ENCODE peak calls at places on chromosomes 12 and 14, in ten cellular contexts. E is neural progenitor cell, T is HEK293T, J is suprapubic skin, N is renal cortical epithelial cell, V is KBM-7, G is progenitor cell of endocrine pancreas, P is GM06990, U is endothelial cell of umbilical vein, B is NCI-H2081. I is an unnamed sample.

GRCh38 chr14:36773136-36773540 is 111.5 kb downstream of the PAX9 start:
- DNase-seq in G (no peak), J (no peak), T (peak; percentile 50), P (no peak), N (peak; percentile 47), E (no peak), V (no peak), B (no peak), U (no peak), I (peak; percentile 15)

GRCh38 chr12:69630191-69630590 is 19.5 kb upstream of the LRRC10 start:
- DNase-seq in G (no peak), J (no peak), E (no peak), N (peak; percentile 8), U (no peak), T (no peak), V (peak; percentile 16), P (no peak), B (no peak), I (peak; percentile 34)

GRCh38 chr14:65356327-65356836 is 56.1 kb upstream of the FUT8 start:
- DNase-seq in B (no peak), U (peak; percentile 51), P (no peak), T (no peak), G (no peak), V (no peak), J (no peak), N (peak; percentile 91), E (no peak), I (no peak)

GRCh38 chr12:57655541-57656240 is 22.7 kb upstream of the B4GALNT1 start:
- DNase-seq in N (no peak), U (no peak), V (no peak), T (no peak), E (no peak), B (no peak), J (no peak), G (no peak), P (no peak), I (no peak)

GRCh38 chr14:88163731-88164255 is 158.9 kb downstream of the GPR65 start:
- DNase-seq in T (no peak), P (no peak), U (no peak), E (no peak), G (no peak), B (no peak), V (no peak), J (no peak), N (no peak), I (no peak)

GRCh38 chr12:68381476-68381875 is 49.3 kb upstream of the MDM1 start:
- DNase-seq in G (no peak), E (no peak), J (no peak), P (no peak), U (no peak), T (no peak), V (peak; percentile 75), B (no peak), N (no peak), I (no peak)

GRCh38 chr12:6336079-6336858 is 5.6 kb downstream of the TNFRSF1A start:
- DNase-seq in E (peak; percentile 96), J (peak; percentile 95), T (peak; percentile 90), U (peak; percentile 99), B (no peak), V (peak; percentile 96), P (no peak), N (peak; percentile 99), G (peak; percentile 73), I (peak; percentile 95)

GRCh38 chr14:102729825-102730224 is 47.4 kb upstream of the TRAF3 start:
- DNase-seq in V (no peak), T (no peak), G (no peak), J (no peak), P (no peak), N (no peak), B (no peak), E (no peak), U (no peak), I (no peak)

GRCh38 chr12:14611640-14612203 is 44.0 kb upstream of the PLBD1 start:
- DNase-seq in G (no peak), P (no peak), N (no peak), V (no peak), U (no peak), J (no peak), T (no peak), B (no peak), E (no peak), I (no peak)

GRCh38 chr14:74141703-74142102 is 56.9 kb downstream of the LIN52 start:
- DNase-seq in E (no peak), V (no peak), B (no peak), T (no peak), U (no peak), P (no peak), G (no peak), J (no peak), N (peak; percentile 95), I (no peak)

GRCh38 chr14:74898694-74899093 is 17.0 kb downstream of the DLST start:
- DNase-seq in E (no peak), J (no peak), V (no peak), T (no peak), U (no peak), B (no peak), G (no peak), P (no peak), N (no peak), I (peak; percentile 58)